ENCODE peak calls at places on chromosomes 12 and 14, in six cellular contexts. One of them, this sample, is unnamed.

GRCh38 chr12:67772276-67773169 is 124.0 kb downstream of the DYRK2 start:
- DNase-seq in ovary: no peak
- DNase-seq in IMR-90: peak; percentile 76
- DNase-seq in stomach: no peak
- DNase-seq in H9: peak; percentile 94
- DNase-seq in HCT116: no peak
- DNase-seq in this sample: no peak

GRCh38 chr14:89915114-89915878 is 39.2 kb downstream of the EFCAB11 start:
- DNase-seq in ovary: peak; percentile 64
- DNase-seq in IMR-90: peak; percentile 80
- DNase-seq in stomach: peak; percentile 67
- DNase-seq in H9: peak; percentile 34
- DNase-seq in HCT116: peak; percentile 57
- DNase-seq in this sample: peak; percentile 62

GRCh38 chr12:53208877-53209463 is 1.9 kb upstream of the ITGB7 start:
- DNase-seq in ovary: no peak
- DNase-seq in IMR-90: no peak
- DNase-seq in stomach: no peak
- DNase-seq in H9: no peak
- DNase-seq in HCT116: no peak
- DNase-seq in this sample: no peak

GRCh38 chr12:47547077-47547476 is 158.8 kb downstream of the RPAP3 start:
- DNase-seq in ovary: no peak
- DNase-seq in IMR-90: peak; percentile 69
- DNase-seq in stomach: no peak
- DNase-seq in H9: no peak
- DNase-seq in HCT116: no peak
- DNase-seq in this sample: no peak

GRCh38 chr14:33352821-33353220 is 414.1 kb downstream of the NPAS3 start:
- DNase-seq in ovary: no peak
- DNase-seq in IMR-90: no peak
- DNase-seq in stomach: no peak
- DNase-seq in H9: no peak
- DNase-seq in HCT116: no peak
- DNase-seq in this sample: no peak

GRCh38 chr14:51109651-51110050 is 14.7 kb upstream of the TRIM9 start:
- DNase-seq in ovary: no peak
- DNase-seq in IMR-90: no peak
- DNase-seq in stomach: no peak
- DNase-seq in H9: no peak
- DNase-seq in HCT116: no peak
- DNase-seq in this sample: no peak

GRCh38 chr12:117045175-117045997 is 53.8 kb downstream of the TESC start:
- DNase-seq in ovary: no peak
- DNase-seq in IMR-90: no peak
- DNase-seq in stomach: no peak
- DNase-seq in H9: no peak
- DNase-seq in HCT116: no peak
- DNase-seq in this sample: no peak

GRCh38 chr14:74737753-74738325 is 24.9 kb downstream of the FCF1 start:
- DNase-seq in ovary: no peak
- DNase-seq in IMR-90: peak; percentile 50
- DNase-seq in stomach: no peak
- DNase-seq in H9: no peak
- DNase-seq in HCT116: no peak
- DNase-seq in this sample: no peak

GRCh38 chr12:12671850-12672660 is 23.9 kb downstream of the GPR19 start:
- DNase-seq in ovary: no peak
- DNase-seq in IMR-90: peak; percentile 65
- DNase-seq in stomach: no peak
- DNase-seq in H9: no peak
- DNase-seq in HCT116: no peak
- DNase-seq in this sample: no peak

GRCh38 chr12:6765634-6766581 is at the start of gene PTMS:
- DNase-seq in ovary: peak; percentile 92
- DNase-seq in IMR-90: peak; percentile 92
- DNase-seq in stomach: peak; percentile 63
- DNase-seq in H9: peak; percentile 97
- DNase-seq in HCT116: peak; percentile 83
- DNase-seq in this sample: peak; percentile 82

GRCh38 chr12:6336859-6337744 is 4.8 kb downstream of the TNFRSF1A start:
- DNase-seq in ovary: no peak
- DNase-seq in IMR-90: no peak
- DNase-seq in stomach: no peak
- DNase-seq in H9: no peak
- DNase-seq in HCT116: no peak
- DNase-seq in this sample: no peak

GRCh38 chr14:25411933-25412757 is 362.2 kb upstream of the STXBP6 start:
- DNase-seq in ovary: no peak
- DNase-seq in IMR-90: no peak
- DNase-seq in stomach: no peak
- DNase-seq in H9: peak; percentile 77
- DNase-seq in HCT116: no peak
- DNase-seq in this sample: no peak

GRCh38 chr12:44403185-44403584 is 472.9 kb downstream of the NELL2 start:
- DNase-seq in ovary: no peak
- DNase-seq in IMR-90: no peak
- DNase-seq in stomach: no peak
- DNase-seq in H9: no peak
- DNase-seq in HCT116: no peak
- DNase-seq in this sample: no peak

DNA sequence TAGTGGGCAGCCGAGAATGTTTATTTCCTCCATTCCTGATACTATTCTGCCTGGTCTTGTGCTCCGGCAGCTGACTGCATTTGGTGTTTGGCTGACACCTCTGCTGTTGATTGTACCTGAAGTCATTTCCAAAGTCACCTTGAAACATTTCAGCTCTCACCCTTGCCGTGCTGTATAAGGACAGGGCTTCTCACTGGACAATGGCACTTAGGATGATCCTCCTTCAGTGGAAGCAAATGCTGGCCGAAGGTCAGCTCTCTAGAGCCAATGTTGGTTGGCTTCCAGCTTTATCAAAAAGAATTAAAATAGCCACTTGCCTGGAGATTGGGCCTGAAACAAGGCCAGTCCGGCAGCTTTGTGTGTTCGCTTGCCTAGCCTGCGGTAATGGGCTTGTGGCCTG is 44.0 kb downstream of the ACACB start:
- DNase-seq in ovary: no peak
- DNase-seq in IMR-90: no peak
- DNase-seq in stomach: peak; percentile 20
- DNase-seq in H9: no peak
- DNase-seq in HCT116: no peak
- DNase-seq in this sample: no peak
- H3K4me1 ChIP-seq in ovary: peaks cover 19% of the 10 kb centered on the region
- H3K4me1 ChIP-seq in IMR-90: no peaks in the 10 kb centered on the region
- H3K4me1 ChIP-seq in stomach: peaks cover 21% of the 10 kb centered on the region
- H3K4me1 ChIP-seq in H9: no peaks in the 10 kb centered on the region
- H3K4me1 ChIP-seq in HCT116: peaks cover 5% of the 10 kb centered on the region
- H3K4me1 ChIP-seq in this sample: peaks cover 37% of the 10 kb centered on the region

DNA sequence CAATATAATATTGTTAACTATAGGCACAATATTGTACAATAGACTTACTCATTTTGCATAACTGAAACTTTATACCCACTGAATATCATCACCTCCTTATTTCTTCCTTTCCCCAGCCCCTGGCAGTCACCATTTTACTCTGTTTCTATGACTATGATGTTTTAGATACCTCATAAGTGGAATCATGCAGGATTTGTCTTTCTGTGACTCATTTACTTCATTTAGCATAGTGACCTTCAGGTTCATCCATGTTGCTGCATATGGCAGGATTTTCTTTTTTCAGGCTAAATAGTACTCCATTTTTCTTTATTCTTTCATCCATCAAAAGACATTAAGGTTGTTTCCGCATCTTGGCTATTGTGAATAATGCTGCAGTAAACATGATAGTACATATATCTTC is 18.9 kb downstream of the USP15 start:
- DNase-seq in ovary: no peak
- DNase-seq in IMR-90: no peak
- DNase-seq in stomach: no peak
- DNase-seq in H9: no peak
- DNase-seq in HCT116: no peak
- DNase-seq in this sample: no peak
- H3K4me1 ChIP-seq in ovary: peaks cover 7% of the 10 kb centered on the region
- H3K4me1 ChIP-seq in IMR-90: peaks cover under 1% of the 10 kb centered on the region
- H3K4me1 ChIP-seq in stomach: peaks cover 15% of the 10 kb centered on the region
- H3K4me1 ChIP-seq in H9: no peaks in the 10 kb centered on the region
- H3K4me1 ChIP-seq in HCT116: no peaks in the 10 kb centered on the region
- H3K4me1 ChIP-seq in this sample: peaks cover 9% of the 10 kb centered on the region

DNA sequence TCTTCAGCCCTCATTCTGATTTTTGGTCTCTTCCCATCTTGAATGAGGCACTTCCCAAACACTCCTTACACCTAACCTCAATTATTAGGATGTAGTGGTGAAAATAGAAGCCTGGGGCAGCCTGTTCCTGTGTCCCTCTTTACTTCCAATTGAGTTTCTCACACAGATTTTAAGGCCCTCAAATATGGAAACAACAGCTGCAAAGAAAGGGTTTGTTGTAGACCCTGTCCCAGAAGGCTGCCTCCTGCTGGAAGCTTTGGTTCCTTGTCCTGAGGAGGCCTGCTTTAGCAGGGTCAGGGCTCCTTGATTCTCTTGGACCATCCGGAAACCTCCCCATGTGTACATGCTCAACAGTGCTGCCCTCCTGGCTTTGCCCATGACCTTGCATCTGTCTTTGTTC is 101.3 kb downstream of the TGFB3 start:
- DNase-seq in ovary: no peak
- DNase-seq in IMR-90: no peak
- DNase-seq in stomach: no peak
- DNase-seq in H9: peak; percentile 54
- DNase-seq in HCT116: no peak
- DNase-seq in this sample: no peak
- H3K4me1 ChIP-seq in ovary: no peaks in the 10 kb centered on the region
- H3K4me1 ChIP-seq in IMR-90: peaks cover 25% of the 10 kb centered on the region
- H3K4me1 ChIP-seq in stomach: peaks cover 11% of the 10 kb centered on the region
- H3K4me1 ChIP-seq in H9: no peaks in the 10 kb centered on the region
- H3K4me1 ChIP-seq in HCT116: peaks cover 6% of the 10 kb centered on the region
- H3K4me1 ChIP-seq in this sample: peaks cover 3% of the 10 kb centered on the region

GRCh38 chr14:77036484-77037337 is 8.2 kb upstream of the IRF2BPL start:
- DNase-seq in ovary: no peak
- DNase-seq in IMR-90: no peak
- DNase-seq in stomach: no peak
- DNase-seq in H9: no peak
- DNase-seq in HCT116: no peak
- DNase-seq in this sample: peak; percentile 76

GRCh38 chr14:77035267-77035666 is 6.8 kb upstream of the IRF2BPL start:
- DNase-seq in ovary: no peak
- DNase-seq in IMR-90: no peak
- DNase-seq in stomach: no peak
- DNase-seq in H9: no peak
- DNase-seq in HCT116: no peak
- DNase-seq in this sample: no peak

GRCh38 chr14:77039285-77040058 is 11.0 kb upstream of the IRF2BPL start:
- DNase-seq in ovary: no peak
- DNase-seq in IMR-90: peak; percentile 69
- DNase-seq in stomach: no peak
- DNase-seq in H9: no peak
- DNase-seq in HCT116: no peak
- DNase-seq in this sample: no peak

GRCh38 chr14:77037886-77038511 is 9.5 kb upstream of the IRF2BPL start:
- DNase-seq in ovary: no peak
- DNase-seq in IMR-90: no peak
- DNase-seq in stomach: no peak
- DNase-seq in H9: no peak
- DNase-seq in HCT116: no peak
- DNase-seq in this sample: peak; percentile 31

DNA sequence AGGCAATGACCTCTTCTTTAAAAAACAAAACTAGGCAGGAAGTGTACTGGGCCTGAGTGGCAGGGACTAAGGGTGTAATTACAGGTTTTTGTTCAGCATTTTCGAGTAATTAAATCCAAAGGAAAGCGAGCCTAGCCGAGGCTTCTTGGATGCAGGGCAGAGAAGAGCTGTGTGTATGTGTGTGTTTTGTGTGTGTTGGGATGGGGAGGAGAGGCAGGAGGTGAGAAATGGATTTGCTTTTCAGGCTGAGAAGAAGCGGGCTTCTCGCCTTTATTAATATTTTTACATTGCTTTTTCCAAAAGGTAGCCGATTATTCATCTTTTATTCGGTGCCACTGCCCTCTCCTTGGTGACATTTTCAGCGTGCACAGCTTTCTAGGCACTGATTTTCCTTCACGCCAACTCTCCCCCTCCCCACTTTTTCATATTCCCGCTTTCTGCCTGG is 8.9 kb upstream of the IRF2BPL start:
- DNase-seq in ovary: no peak
- DNase-seq in IMR-90: no peak
- DNase-seq in stomach: no peak
- DNase-seq in H9: no peak
- DNase-seq in HCT116: no peak
- DNase-seq in this sample: no peak
- H3K4me1 ChIP-seq in ovary: peaks cover 29% of the 10 kb centered on the region
- H3K4me1 ChIP-seq in IMR-90: peaks cover 37% of the 10 kb centered on the region
- H3K4me1 ChIP-seq in stomach: peaks cover 82% of the 10 kb centered on the region
- H3K4me1 ChIP-seq in H9: peaks cover 17% of the 10 kb centered on the region
- H3K4me1 ChIP-seq in HCT116: peaks cover 68% of the 10 kb centered on the region
- H3K4me1 ChIP-seq in this sample: peaks cover 91% of the 10 kb centered on the region

DNA sequence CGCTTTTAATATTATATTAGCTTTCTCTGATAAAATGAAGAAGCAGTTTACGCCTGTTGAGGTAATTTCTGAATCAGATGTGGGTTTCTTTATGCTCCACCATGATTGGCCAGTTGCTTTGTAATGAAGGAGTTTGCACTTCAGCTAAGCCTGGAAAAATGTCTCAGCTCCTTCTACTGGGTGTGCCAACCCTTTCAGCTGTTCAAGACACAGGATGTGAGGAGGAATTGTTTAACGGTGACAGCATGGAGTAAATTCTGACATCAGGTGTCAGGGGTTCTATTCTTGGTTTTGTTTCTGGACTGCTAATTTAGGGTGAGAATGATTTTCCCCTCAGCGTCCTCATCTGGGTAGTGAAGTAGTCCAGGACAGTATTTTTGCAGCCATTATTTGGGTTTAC is 43.5 kb downstream of the FLRT2 start:
- DNase-seq in ovary: no peak
- DNase-seq in IMR-90: no peak
- DNase-seq in stomach: no peak
- DNase-seq in H9: no peak
- DNase-seq in HCT116: no peak
- DNase-seq in this sample: no peak
- H3K4me1 ChIP-seq in ovary: peaks cover 11% of the 10 kb centered on the region
- H3K4me1 ChIP-seq in IMR-90: peaks cover 17% of the 10 kb centered on the region
- H3K4me1 ChIP-seq in stomach: no peaks in the 10 kb centered on the region
- H3K4me1 ChIP-seq in H9: peaks cover 3% of the 10 kb centered on the region
- H3K4me1 ChIP-seq in HCT116: no peaks in the 10 kb centered on the region
- H3K4me1 ChIP-seq in this sample: peaks cover 14% of the 10 kb centered on the region

This sample was measured in thyroid gland.